ENCODE peak calls at places on chromosome 11, in four cellular contexts. One of them, this sample, is unnamed.

GRCh38 chr11:27255447-27255828 is 107.6 kb downstream of the CCDC34 start:
- DNase-seq in NCI-H526 treated with DMSO at 0.1 percent for 48 hours: no peak
- DNase-seq in EL: peak
- DNase-seq in ACHN: no peak
- DNase-seq in this sample: no peak

GRCh38 chr11:75801362-75802021 is 13.5 kb upstream of the UVRAG start:
- DNase-seq in NCI-H526 treated with DMSO at 0.1 percent for 48 hours: no peak
- DNase-seq in ACHN: no peak
- DNase-seq in EL: no peak
- DNase-seq in this sample: no peak

GRCh38 chr11:8286886-8287285 is 23.2 kb upstream of the LMO1 start:
- DNase-seq in ACHN: no peak
- DNase-seq in EL: no peak
- DNase-seq in NCI-H526 treated with DMSO at 0.1 percent for 48 hours: no peak
- DNase-seq in this sample: no peak

GRCh38 chr11:34564807-34565241 is 51.2 kb upstream of the ELF5 start:
- DNase-seq in NCI-H526 treated with DMSO at 0.1 percent for 48 hours: no peak
- DNase-seq in ACHN: no peak
- DNase-seq in EL: no peak
- DNase-seq in this sample: no peak

GRCh38 chr11:115198301-115198700 is 305.9 kb downstream of the CADM1 start:
- DNase-seq in NCI-H526 treated with DMSO at 0.1 percent for 48 hours: peak
- DNase-seq in ACHN: no peak
- DNase-seq in EL: no peak
- DNase-seq in this sample: no peak

GRCh38 chr11:8809605-8810272 is 101.2 kb upstream of the AKIP1 start:
- DNase-seq in EL: no peak
- DNase-seq in ACHN: no peak
- DNase-seq in NCI-H526 treated with DMSO at 0.1 percent for 48 hours: peak
- DNase-seq in this sample: no peak

GRCh38 chr11:113201055-113201818 is 113.1 kb upstream of the TTC12 start:
- DNase-seq in ACHN: no peak
- DNase-seq in NCI-H526 treated with DMSO at 0.1 percent for 48 hours: no peak
- DNase-seq in EL: no peak
- DNase-seq in this sample: no peak

GRCh38 chr11:8344346-8344745 is 80.7 kb upstream of the LMO1 start:
- DNase-seq in ACHN: no peak
- DNase-seq in EL: no peak
- DNase-seq in NCI-H526 treated with DMSO at 0.1 percent for 48 hours: no peak
- DNase-seq in this sample: no peak

GRCh38 chr11:70763606-70764005 is 365.3 kb downstream of the CTTN start:
- DNase-seq in ACHN: no peak
- DNase-seq in EL: peak
- DNase-seq in NCI-H526 treated with DMSO at 0.1 percent for 48 hours: no peak
- DNase-seq in this sample: no peak

GRCh38 chr11:13003726-13004493 is 5.2 kb upstream of the RASSF10 start:
- DNase-seq in ACHN: no peak
- DNase-seq in EL: no peak
- DNase-seq in NCI-H526 treated with DMSO at 0.1 percent for 48 hours: no peak
- DNase-seq in this sample: no peak

GRCh38 chr11:68868221-68868620 is 26.5 kb upstream of the CPT1A start:
- DNase-seq in NCI-H526 treated with DMSO at 0.1 percent for 48 hours: no peak
- DNase-seq in EL: no peak
- DNase-seq in ACHN: no peak
- DNase-seq in this sample: no peak

GRCh38 chr11:107743161-107743560 is 31.3 kb upstream of the SLN start:
- DNase-seq in EL: no peak
- DNase-seq in ACHN: no peak
- DNase-seq in NCI-H526 treated with DMSO at 0.1 percent for 48 hours: no peak
- DNase-seq in this sample: no peak

GRCh38 chr11:20973959-20974358 is 304.6 kb downstream of the NELL1 start:
- DNase-seq in ACHN: no peak
- DNase-seq in EL: no peak
- DNase-seq in NCI-H526 treated with DMSO at 0.1 percent for 48 hours: no peak
- DNase-seq in this sample: no peak

GRCh38 chr11:128619540-128620305 is 32.4 kb upstream of the ETS1 start:
- DNase-seq in EL: no peak
- DNase-seq in ACHN: no peak
- DNase-seq in NCI-H526 treated with DMSO at 0.1 percent for 48 hours: no peak
- DNase-seq in this sample: no peak

GRCh38 chr11:66815646-66816045 is 27.6 kb upstream of the RCE1 start:
- DNase-seq in NCI-H526 treated with DMSO at 0.1 percent for 48 hours: no peak
- DNase-seq in ACHN: no peak
- DNase-seq in EL: peak
- DNase-seq in this sample: no peak

GRCh38 chr11:66011239-66011784 is 496 bp upstream of the CST6 start:
- DNase-seq in NCI-H526 treated with DMSO at 0.1 percent for 48 hours: no peak
- DNase-seq in EL: peak
- DNase-seq in ACHN: peak
- DNase-seq in this sample: no peak

GRCh38 chr11:108873305-108873704 is 208.4 kb downstream of the DDX10 start:
- DNase-seq in ACHN: no peak
- DNase-seq in EL: peak
- DNase-seq in NCI-H526 treated with DMSO at 0.1 percent for 48 hours: no peak
- DNase-seq in this sample: no peak

GRCh38 chr11:68965901-68966868 is 14.6 kb downstream of the MRGPRD start:
- DNase-seq in EL: no peak
- DNase-seq in NCI-H526 treated with DMSO at 0.1 percent for 48 hours: no peak
- DNase-seq in ACHN: no peak
- DNase-seq in this sample: no peak

GRCh38 chr11:95299078-95299611 is 68.1 kb upstream of the SESN3 start:
- DNase-seq in EL: no peak
- DNase-seq in ACHN: no peak
- DNase-seq in NCI-H526 treated with DMSO at 0.1 percent for 48 hours: peak
- DNase-seq in this sample: no peak

This sample was measured in NAMALWA.